ENCODE peak calls at places on chromosomes 5 and 9, in eight cellular contexts. T is brain microvascular endothelial cell; G is CD8-positive, alpha-beta T cell; Y is K562; W is G401; I is dermis blood vessel endothelial cell; H is NCI-H345; M is GM04504. V is an unnamed sample.

GRCh38 chr5:36691993-36692392 is 85.6 kb downstream of the SLC1A3 start:
- DNase-seq in M (no peak), W (peak), G (no peak), T (no peak), Y (no peak), I (no peak), H (no peak), V (no peak)

GRCh38 chr9:114538241-114538640 is 33.0 kb upstream of the WHRN start:
- DNase-seq in M (no peak), I (peak), G (peak), Y (peak), H (no peak), T (no peak), W (no peak), V (no peak)

GRCh38 chr5:159933531-159934485 is 17.5 kb downstream of the ADRA1B start:
- DNase-seq in G (no peak), Y (no peak), H (no peak), M (no peak), T (no peak), W (no peak), I (no peak), V (no peak)

GRCh38 chr9:127838375-127839078 is 15.9 kb downstream of the ENG start:
- DNase-seq in Y (no peak), T (peak), I (peak), W (no peak), M (peak), H (no peak), G (no peak), V (peak)

GRCh38 chr5:159655757-159656409 is 260.4 kb upstream of the ADRA1B start:
- DNase-seq in H (no peak), Y (no peak), M (no peak), T (no peak), G (no peak), W (no peak), I (no peak), V (no peak)

GRCh38 chr5:25006734-25007133 is 362.0 kb upstream of the CDH10 start:
- DNase-seq in Y (no peak), M (peak), G (no peak), W (peak), T (no peak), H (peak), I (no peak), V (no peak)

GRCh38 chr5:4362411-4362810 is 766.8 kb downstream of the IRX1 start:
- DNase-seq in Y (no peak), I (no peak), H (no peak), G (no peak), W (no peak), T (no peak), M (no peak), V (no peak)

GRCh38 chr9:37931586-37931985 is 27.7 kb upstream of the SLC25A51 start:
- DNase-seq in M (no peak), H (no peak), W (no peak), I (peak), G (no peak), Y (no peak), T (no peak), V (no peak)

GRCh38 chr5:176528761-176529115 is 8.5 kb downstream of the RNF44 start:
- DNase-seq in I (no peak), G (no peak), W (no peak), H (no peak), T (no peak), M (no peak), Y (no peak), V (no peak)

GRCh38 chr5:123717139-123717538 is 205.2 kb downstream of the CSNK1G3 start:
- DNase-seq in G (no peak), T (peak), M (no peak), I (peak), H (no peak), Y (no peak), W (no peak), V (no peak)

GRCh38 chr5:36300927-36301540 is 668 bp downstream of the RANBP3L start:
- DNase-seq in Y (no peak), W (no peak), H (no peak), I (no peak), M (no peak), T (no peak), G (no peak), V (no peak)

GRCh38 chr5:41575110-41575779 is 64.8 kb upstream of the PLCXD3 start:
- DNase-seq in H (peak), I (no peak), W (no peak), M (no peak), T (no peak), G (no peak), Y (no peak), V (no peak)

GRCh38 chr9:137276757-137277328 is 683 bp upstream of the TOR4A start:
- DNase-seq in W (peak), Y (peak), G (no peak), I (peak), H (no peak), T (no peak), M (no peak), V (peak)